ENCODE peak calls at places on chromosomes 1 and 21, in six cellular contexts. L, F, O, T, Y and J are unnamed samples.

GRCh38 chr1:169623132-169623926 is 6.6 kb downstream of the SELP start:
- DNase-seq in F (no peak), O (no peak), Y (no peak), L (no peak), T (no peak), J (no peak)

GRCh38 chr1:22849770-22850169 is 122.9 kb downstream of the LACTBL1 start:
- DNase-seq in L (no peak), F (no peak), Y (no peak), T (no peak), O (no peak), J (no peak)

GRCh38 chr1:65165269-65166002 is 17.4 kb downstream of the AK4 start:
- DNase-seq in L (no peak), Y (no peak), O (no peak), F (no peak), T (no peak), J (no peak)

GRCh38 chr1:212507361-212507760 is 74.6 kb downstream of the NENF start:
- DNase-seq in Y (no peak), O (no peak), L (no peak), T (no peak), F (no peak), J (no peak)

GRCh38 chr1:42328916-42329496 is 6.0 kb downstream of the FOXJ3 start:
- DNase-seq in Y (no peak), L (no peak), T (no peak), O (no peak), F (no peak), J (no peak)

GRCh38 chr1:217014066-217014465 is 290.8 kb upstream of the ESRRG start:
- DNase-seq in Y (no peak), F (no peak), T (no peak), O (no peak), L (no peak), J (no peak)

GRCh38 chr1:202241376-202242079 is 47.9 kb downstream of the LGR6 start:
- DNase-seq in Y (peak; percentile 14), T (no peak), L (peak; percentile 22), F (no peak), O (no peak), J (no peak)

GRCh38 chr1:12594966-12595838 is 22.8 kb downstream of the DHRS3 start:
- DNase-seq in O (no peak), L (peak; percentile 76), Y (peak; percentile 71), T (peak; percentile 88), F (peak; percentile 25), J (no peak)

GRCh38 chr1:226960944-226961765 is 21.1 kb downstream of the COQ8A start:
- DNase-seq in T (no peak), L (no peak), Y (no peak), O (no peak), F (no peak), J (no peak)

GRCh38 chr1:21175324-21175669 is 1.4 kb downstream of the EIF4G3 start:
- DNase-seq in T (peak; percentile 75), F (no peak), L (peak; percentile 63), Y (peak; percentile 63), O (peak; percentile 67), J (peak; percentile 30)

GRCh38 chr1:211843507-211844298 is 13.1 kb upstream of the LPGAT1 start:
- DNase-seq in F (no peak), O (no peak), L (no peak), T (no peak), Y (no peak), J (no peak)

GRCh38 chr1:95554408-95554807 is 320.4 kb downstream of the RWDD3 start:
- DNase-seq in T (no peak), O (no peak), Y (no peak), F (no peak), L (no peak), J (no peak)

GRCh38 chr1:156797212-156797871 is 19.3 kb downstream of the SH2D2A start:
- DNase-seq in F (peak; percentile 68), T (peak; percentile 69), L (peak; percentile 84), Y (no peak), O (peak; percentile 74), J (peak; percentile 72)

GRCh38 chr1:8873506-8874229 is 4.8 kb downstream of the ENO1 start:
- DNase-seq in T (peak; percentile 99), F (peak; percentile 49), Y (peak; percentile 71), L (peak; percentile 96), O (no peak), J (peak; percentile 39)

GRCh38 chr1:14095001-14095400 is 395.0 kb downstream of the PRDM2 start:
- DNase-seq in L (peak; percentile 4), Y (no peak), T (peak; percentile 35), F (no peak), O (no peak), J (peak; percentile 18)

GRCh38 chr1:86468501-86468977 is at the start of gene CLCA1:
- DNase-seq in T (no peak), L (no peak), Y (no peak), O (no peak), F (no peak), J (no peak)

GRCh38 chr21:32351428-32351827 is 41.4 kb downstream of the URB1 start:
- DNase-seq in F (no peak), Y (no peak), L (no peak), O (no peak), T (no peak), J (no peak)
- H3K4me3 ChIP-seq in F (no peak overlapping the region), Y (no peak overlapping the region), L (no peak overlapping the region), O (no peak overlapping the region), T (no peak overlapping the region), J (no peak overlapping the region)

DNA sequence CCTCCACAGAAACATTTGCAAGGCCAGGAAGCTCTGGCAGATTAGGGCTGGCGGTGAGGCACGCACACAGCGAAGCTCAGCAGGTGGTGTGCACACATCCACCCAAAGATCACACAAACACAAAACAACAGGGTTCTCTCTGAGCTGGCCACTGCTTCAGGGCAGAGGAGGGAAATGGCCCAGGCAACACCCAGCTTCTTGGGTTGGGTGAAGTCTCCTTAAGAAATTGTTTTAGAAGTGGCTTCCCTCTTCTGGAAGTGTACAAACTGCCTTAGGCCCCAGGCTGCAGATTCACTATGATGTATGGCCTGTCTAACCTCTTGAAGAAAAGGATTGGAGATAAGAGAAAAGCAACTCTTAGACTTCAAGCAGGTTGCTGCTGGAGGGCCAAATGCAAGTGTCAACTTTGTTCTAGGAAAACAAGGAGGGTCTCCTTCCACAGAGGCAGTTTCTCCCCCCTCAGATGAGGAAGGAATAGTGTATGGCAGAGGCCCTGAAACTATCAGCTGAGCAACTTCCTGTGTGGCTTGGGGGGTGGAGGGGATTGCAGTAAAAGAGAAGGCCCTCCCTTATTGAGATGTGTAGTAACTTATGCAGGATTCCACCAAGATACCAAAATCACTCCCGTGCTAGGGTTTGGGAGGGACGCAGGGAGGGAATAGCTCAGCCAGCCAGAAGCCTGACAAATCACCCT is 2.1 kb downstream of the RCSD1 start:
- DNase-seq in O (peak; percentile 36), F (no peak), T (no peak), Y (no peak), L (no peak), J (no peak)
- H3K4me3 ChIP-seq in O (peak overlapping the region; percentile 82), F (no peak overlapping the region), T (no peak overlapping the region), Y (peak overlapping the region; percentile 87), L (no peak overlapping the region), J (peak overlapping the region; percentile 83)

DNA sequence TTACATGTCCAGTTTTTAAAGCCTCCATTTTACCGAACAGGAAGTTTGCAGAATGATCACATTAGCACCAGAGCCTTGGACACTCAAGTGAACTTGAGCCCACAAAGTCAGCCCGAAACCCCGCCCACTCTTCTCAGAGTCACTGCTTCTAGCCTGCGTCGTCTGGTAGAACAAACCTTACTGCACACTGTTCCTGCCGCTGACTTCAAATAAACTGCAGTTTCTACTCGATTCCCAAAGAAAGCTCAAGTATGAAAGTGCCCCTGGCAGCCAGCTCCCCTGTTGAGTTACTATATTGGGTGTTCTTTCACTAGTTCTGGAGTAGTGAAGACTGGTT is 164.7 kb downstream of the GALNT2 start:
- DNase-seq in O (no peak), L (peak; percentile 64), Y (peak; percentile 75), T (no peak), F (no peak), J (no peak)
- H3K4me3 ChIP-seq in O (no peak overlapping the region), L (peak overlapping the region; percentile 74), Y (peak overlapping the region; percentile 33), T (no peak overlapping the region), F (no peak overlapping the region), J (no peak overlapping the region)

GRCh38 chr1:32992489-32993214 is 28.0 kb upstream of the RNF19B start:
- DNase-seq in L (peak; percentile 95), O (peak; percentile 18), Y (peak; percentile 74), F (peak; percentile 45), T (peak; percentile 97), J (peak; percentile 94)
- H3K4me3 ChIP-seq in L (peak overlapping the region; percentile 15), O (no peak overlapping the region), Y (no peak overlapping the region), F (no peak overlapping the region), T (no peak overlapping the region), J (peak overlapping the region; percentile 24)

GRCh38 chr1:116825400-116825734 is 71.1 kb downstream of the CD2 start:
- DNase-seq in L (no peak), F (peak; percentile 51), Y (peak; percentile 51), T (no peak), O (no peak), J (no peak)
- H3K4me3 ChIP-seq in L (no peak overlapping the region), F (peak overlapping the region; percentile 20), Y (no peak overlapping the region), T (no peak overlapping the region), O (no peak overlapping the region), J (no peak overlapping the region)

DNA sequence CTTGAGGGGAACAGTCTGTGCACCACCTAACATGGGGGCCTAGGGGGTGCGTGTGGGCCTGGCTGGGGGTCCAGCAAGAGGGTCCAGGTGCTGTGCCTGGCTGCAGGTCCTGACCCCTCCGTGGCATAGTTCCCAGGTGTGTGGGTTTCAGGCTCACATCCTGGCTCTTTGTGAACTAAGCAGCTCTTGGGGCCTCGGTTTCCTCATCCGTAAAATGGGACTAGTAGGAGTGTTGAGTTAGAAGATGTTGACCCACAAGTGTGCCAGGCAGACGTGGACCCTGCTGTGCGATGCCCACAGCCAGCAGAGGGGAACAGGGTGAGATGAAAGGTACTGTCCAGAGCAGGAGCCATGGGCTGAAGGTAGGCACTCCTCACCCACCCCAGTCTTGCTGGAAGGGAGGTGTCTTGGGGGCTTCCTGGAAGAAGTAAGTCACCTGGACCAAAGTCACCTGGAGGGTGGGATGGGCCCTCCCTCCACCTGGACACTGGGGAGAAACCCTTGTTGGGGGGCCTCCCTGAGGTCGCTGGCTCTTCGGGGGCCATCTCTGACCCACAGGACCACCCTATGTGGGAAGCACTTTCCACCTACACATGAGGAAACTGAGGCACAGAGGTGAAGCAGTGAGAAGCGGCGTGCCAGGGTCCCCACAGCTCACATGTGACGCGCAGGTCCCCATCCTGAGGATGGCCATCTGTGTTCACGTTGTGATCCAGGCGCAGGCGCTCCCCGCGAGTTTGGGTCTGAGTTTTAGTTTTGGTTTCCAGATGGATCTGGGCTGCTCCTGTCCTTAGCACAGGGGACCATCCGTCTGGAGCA is 1.4 kb downstream of the ARHGEF16 start:
- DNase-seq in L (no peak), O (no peak), Y (no peak), F (peak; percentile 1), T (no peak), J (no peak)
- H3K4me3 ChIP-seq in L (no peak overlapping the region), O (no peak overlapping the region), Y (no peak overlapping the region), F (no peak overlapping the region), T (no peak overlapping the region), J (no peak overlapping the region)